ENCODE peak calls at places on chromosome 3, in nine cellular contexts. D is H1, H is HepG2, X is suprapubic skin, L is transverse colon, C is breast epithelium, S is stomach, O is K562, P is HL-60. Y is an unnamed sample.

GRCh38 chr3:21330293-21330692 is 420.7 kb downstream of the ZNF385D start:
- DNase-seq in D (no peak), H (no peak), X (no peak), L (no peak), C (no peak), S (no peak), O (no peak), P (no peak), Y (no peak)

GRCh38 chr3:184506579-184506978 is 55.0 kb upstream of the EPHB3 start:
- DNase-seq in D (no peak), H (no peak), X (no peak), L (no peak), C (no peak), S (no peak), O (no peak), P (no peak), Y (no peak)

GRCh38 chr3:106829206-106829605 is 548.0 kb upstream of the CCDC54 start:
- DNase-seq in D (no peak), H (no peak), X (no peak), L (no peak), C (no peak), S (no peak), O (no peak), P (no peak), Y (no peak)

GRCh38 chr3:45366305-45366704 is 22.1 kb upstream of the LARS2 start:
- DNase-seq in D (no peak), H (no peak), X (no peak), L (peak; percentile 57), C (no peak), S (no peak), O (no peak), P (no peak), Y (no peak)

GRCh38 chr3:70999730-71000129 is 583.8 kb downstream of the FOXP1 start:
- DNase-seq in D (no peak), H (no peak), X (no peak), L (no peak), C (no peak), S (no peak), O (no peak), P (no peak), Y (no peak)

GRCh38 chr3:45252833-45253232 is 26.7 kb upstream of the TMEM158 start:
- DNase-seq in D (no peak), H (no peak), X (no peak), L (no peak), C (no peak), S (no peak), O (no peak), P (no peak), Y (no peak)

GRCh38 chr3:126153695-126154360 is 26.6 kb downstream of the ALDH1L1 start:
- DNase-seq in D (no peak), H (no peak), X (no peak), L (no peak), C (no peak), S (no peak), O (no peak), P (no peak), Y (no peak)

GRCh38 chr3:188947401-188947982 is 224.3 kb upstream of the TPRG1 start:
- DNase-seq in D (peak; percentile 74), H (no peak), X (peak; percentile 93), L (peak; percentile 89), C (peak; percentile 91), S (peak; percentile 90), O (peak; percentile 61), P (no peak), Y (peak; percentile 88)

GRCh38 chr3:108818404-108818803 is 4.2 kb upstream of the TRAT1 start:
- DNase-seq in D (peak; percentile 34), H (peak; percentile 3), X (no peak), L (peak; percentile 47), C (no peak), S (peak; percentile 28), O (no peak), P (no peak), Y (no peak)

GRCh38 chr3:124843496-124843895 is 43.7 kb downstream of the ITGB5 start:
- DNase-seq in D (no peak), H (no peak), X (no peak), L (no peak), C (no peak), S (no peak), O (no peak), P (no peak), Y (no peak)

GRCh38 chr3:124846189-124846588 is 41.0 kb downstream of the ITGB5 start:
- DNase-seq in D (no peak), H (no peak), X (no peak), L (no peak), C (no peak), S (no peak), O (no peak), P (no peak), Y (no peak)

GRCh38 chr3:124843068-124843467 is 44.1 kb downstream of the ITGB5 start:
- DNase-seq in D (no peak), H (no peak), X (no peak), L (no peak), C (peak; percentile 44), S (no peak), O (no peak), P (no peak), Y (no peak)

GRCh38 chr3:124847863-124848262 is 39.3 kb downstream of the ITGB5 start:
- DNase-seq in D (no peak), H (no peak), X (no peak), L (no peak), C (no peak), S (no peak), O (no peak), P (no peak), Y (no peak)

DNA sequence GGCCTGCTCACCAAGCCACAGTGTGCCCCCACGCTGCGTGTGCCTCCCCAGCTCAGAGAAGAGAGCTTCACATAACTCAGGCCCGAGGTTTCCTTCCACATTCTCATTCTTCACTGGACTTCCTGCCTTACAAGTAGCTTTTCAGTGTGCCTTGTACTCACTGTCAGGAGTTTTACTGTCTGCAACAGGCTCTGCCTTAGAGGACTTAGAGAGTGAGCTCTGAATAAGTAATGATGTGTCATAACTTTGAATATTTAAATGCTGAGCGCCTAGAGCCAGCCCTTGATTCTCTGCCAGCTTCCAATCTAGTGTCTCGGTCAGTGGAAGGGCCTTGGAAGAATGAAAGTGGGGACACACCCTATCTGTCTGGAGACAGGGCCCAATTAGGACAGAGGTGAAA is 41.8 kb downstream of the ITGB5 start:
- DNase-seq in D (no peak), H (no peak), X (no peak), L (peak; percentile 72), C (no peak), S (peak; percentile 38), O (no peak), P (no peak), Y (peak; percentile 63)
- TF ChIP-seq POLR2AphosphoS5 in D (no peak), H (no peak), X (no peak), L (peak; percentile 52), C (no peak), S (peak; percentile 34), O (no peak), P (no peak), Y (no peak)

GRCh38 chr3:114803042-114803695 is 343.9 kb downstream of the ZBTB20 start:
- DNase-seq in D (no peak), H (no peak), X (no peak), L (no peak), C (no peak), S (no peak), O (no peak), P (no peak), Y (no peak)
- H3K27ac ChIP-seq in D (no peak overlapping the region), H (no peak overlapping the region), X (no peak overlapping the region), L (no peak overlapping the region), C (no peak overlapping the region), S (no peak overlapping the region), O (no peak overlapping the region), P (no peak overlapping the region), Y (no peak overlapping the region)

DNA sequence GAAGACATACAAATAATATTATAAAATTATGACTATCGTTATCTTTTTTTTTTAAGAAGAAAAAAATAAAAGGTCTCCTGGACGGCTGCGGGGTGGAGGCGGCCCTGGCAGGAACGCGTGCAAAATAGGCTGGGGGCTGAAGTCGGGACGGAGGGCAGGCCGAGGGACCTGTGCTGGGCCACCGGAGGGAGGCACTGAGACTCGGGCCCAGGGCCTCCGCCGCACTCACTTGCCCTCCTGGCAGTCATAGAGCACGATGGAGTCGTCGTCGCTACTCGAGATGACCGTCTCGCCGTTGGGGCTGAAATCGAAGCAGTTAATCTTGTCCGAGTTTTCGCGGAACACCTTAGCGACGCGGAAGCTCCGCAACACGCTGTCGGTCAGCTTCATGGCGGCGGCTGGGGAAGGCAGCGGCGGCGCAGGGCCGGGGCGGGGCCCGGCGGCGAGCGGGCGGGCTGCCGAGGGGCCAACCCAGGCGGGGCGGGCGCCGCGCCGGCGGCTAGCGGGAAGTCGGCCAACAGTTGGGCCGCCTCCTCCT is 408 bp downstream of the WDR82 start:
- DNase-seq in D (no peak), H (no peak), X (no peak), L (no peak), C (peak; percentile 36), S (no peak), O (peak; percentile 66), P (no peak), Y (no peak)
- TF ChIP-seq POLR2AphosphoS5 in D (no peak), H (no peak), X (no peak), L (no peak), C (no peak), S (no peak), O (no peak), P (no peak), Y (no peak)

GRCh38 chr3:59606638-59607262 is 556.9 kb upstream of the CFAP20DC start:
- DNase-seq in D (no peak), H (no peak), X (no peak), L (no peak), C (no peak), S (no peak), O (no peak), P (no peak), Y (no peak)
- H3K27ac ChIP-seq in D (no peak overlapping the region), H (no peak overlapping the region), X (no peak overlapping the region), L (no peak overlapping the region), C (no peak overlapping the region), S (no peak overlapping the region), O (no peak overlapping the region), P (no peak overlapping the region), Y (no peak overlapping the region)

DNA sequence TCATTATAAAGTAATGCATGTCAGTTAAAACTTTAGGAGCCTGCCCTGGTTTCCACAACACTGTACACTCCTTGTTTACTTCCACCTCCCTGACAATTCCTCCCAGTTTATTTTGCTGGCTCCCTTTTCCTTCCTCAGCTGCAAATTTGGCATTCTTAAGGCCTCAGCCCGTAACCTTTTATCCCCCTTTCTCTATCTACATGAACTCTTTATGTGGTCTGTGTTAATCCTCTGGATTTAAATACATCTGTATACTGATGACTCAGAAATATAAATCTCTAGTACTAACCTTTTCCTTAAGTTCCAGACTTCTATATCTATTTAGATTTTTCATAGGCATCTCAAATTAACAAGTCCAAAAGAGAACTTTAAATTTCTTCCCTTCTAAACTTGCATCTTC is 143.6 kb downstream of the OTOL1 start:
- DNase-seq in D (no peak), H (no peak), X (no peak), L (no peak), C (no peak), S (no peak), O (no peak), P (no peak), Y (no peak)
- TF ChIP-seq POLR2AphosphoS5 in D (no peak), H (no peak), X (no peak), L (no peak), C (no peak), S (no peak), O (no peak), P (no peak), Y (no peak)